ENCODE peak calls at places on chromosomes 4 and X, in four cellular contexts. One of them, this sample, is unnamed.

GRCh38 chr4:173334891-173335754 is 965 bp upstream of the HMGB2 start:
- DNase-seq in HepG2: peak; percentile 83
- DNase-seq in WTC11: peak; percentile 87
- DNase-seq in K562: peak; percentile 94
- DNase-seq in this sample: peak; percentile 92

GRCh38 chr4:133270021-133270570 is 121.0 kb downstream of the PCDH10 start:
- DNase-seq in HepG2: no peak
- DNase-seq in WTC11: no peak
- DNase-seq in K562: no peak
- DNase-seq in this sample: no peak

GRCh38 chr4:168871686-168872085 is 138.4 kb downstream of the CBR4 start:
- DNase-seq in HepG2: no peak
- DNase-seq in WTC11: no peak
- DNase-seq in K562: no peak
- DNase-seq in this sample: no peak

GRCh38 chrX:116379854-116380253 is 56.6 kb upstream of the SLC6A14 start:
- DNase-seq in HepG2: no peak
- DNase-seq in WTC11: no peak
- DNase-seq in K562: no peak
- DNase-seq in this sample: no peak

GRCh38 chrX:11215191-11215921 is 77.9 kb upstream of the AMELX start:
- DNase-seq in HepG2: no peak
- DNase-seq in WTC11: peak; percentile 58
- DNase-seq in K562: no peak
- DNase-seq in this sample: peak; percentile 17

GRCh38 chr4:102819588-102820365 is 7.6 kb downstream of the UBE2D3 start:
- DNase-seq in HepG2: no peak
- DNase-seq in WTC11: no peak
- DNase-seq in K562: no peak
- DNase-seq in this sample: no peak

GRCh38 chr4:81722229-81722900 is 250.7 kb upstream of the RASGEF1B start:
- DNase-seq in HepG2: no peak
- DNase-seq in WTC11: no peak
- DNase-seq in K562: no peak
- DNase-seq in this sample: no peak

GRCh38 chr4:175451238-175451965 is 360.7 kb downstream of the GPM6A start:
- DNase-seq in HepG2: no peak
- DNase-seq in WTC11: no peak
- DNase-seq in K562: no peak
- DNase-seq in this sample: no peak

GRCh38 chr4:180057198-180057821 is 2185.9 kb upstream of the TENM3 start:
- DNase-seq in HepG2: no peak
- DNase-seq in WTC11: peak; percentile 25
- DNase-seq in K562: no peak
- DNase-seq in this sample: peak; percentile 18

GRCh38 chrX:154712781-154713391 is 38.0 kb downstream of the GAB3 start:
- DNase-seq in HepG2: no peak
- DNase-seq in WTC11: no peak
- DNase-seq in K562: no peak
- DNase-seq in this sample: no peak

GRCh38 chr4:95362906-95363578 is 185.7 kb downstream of the UNC5C start:
- DNase-seq in HepG2: peak; percentile 14
- DNase-seq in WTC11: peak; percentile 39
- DNase-seq in K562: peak; percentile 43
- DNase-seq in this sample: peak; percentile 48

GRCh38 chr4:177246636-177247584 is 62.8 kb upstream of the NEIL3 start:
- DNase-seq in HepG2: no peak
- DNase-seq in WTC11: no peak
- DNase-seq in K562: no peak
- DNase-seq in this sample: no peak

GRCh38 chr4:36328130-36328529 is 46.7 kb downstream of the DTHD1 start:
- DNase-seq in HepG2: no peak
- DNase-seq in WTC11: no peak
- DNase-seq in K562: no peak
- DNase-seq in this sample: no peak

GRCh38 chrX:15530318-15530717 is 29.7 kb downstream of the BMX start:
- DNase-seq in HepG2: no peak
- DNase-seq in WTC11: no peak
- DNase-seq in K562: peak; percentile 70
- DNase-seq in this sample: no peak

GRCh38 chrX:1874416-1874815 is 259.6 kb downstream of the ASMT start:
- DNase-seq in HepG2: no peak
- DNase-seq in WTC11: no peak
- DNase-seq in K562: no peak
- DNase-seq in this sample: no peak

GRCh38 chrX:41381685-41382084 is 47.7 kb downstream of the DDX3X start:
- DNase-seq in HepG2: peak; percentile 89
- DNase-seq in WTC11: peak; percentile 28
- DNase-seq in K562: peak; percentile 15
- DNase-seq in this sample: no peak

GRCh38 chr4:8666581-8666980 is 74.0 kb downstream of the CPZ start:
- DNase-seq in HepG2: no peak
- DNase-seq in WTC11: no peak
- DNase-seq in K562: no peak
- DNase-seq in this sample: no peak

GRCh38 chr4:165325732-165326512 is 1.5 kb upstream of the MSMO1 start:
- DNase-seq in HepG2: peak; percentile 49
- DNase-seq in WTC11: no peak
- DNase-seq in K562: peak; percentile 28
- DNase-seq in this sample: no peak

GRCh38 chr4:156475322-156475721 is 496.3 kb downstream of the PDGFC start:
- DNase-seq in HepG2: peak; percentile 15
- DNase-seq in WTC11: no peak
- DNase-seq in K562: no peak
- DNase-seq in this sample: peak; percentile 21

GRCh38 chrX:105837227-105837626 is 14.9 kb downstream of the NRK start:
- DNase-seq in HepG2: no peak
- DNase-seq in WTC11: no peak
- DNase-seq in K562: no peak
- DNase-seq in this sample: no peak

GRCh38 chrX:48458711-48459110 is 11.3 kb downstream of the SLC38A5 start:
- DNase-seq in HepG2: no peak
- DNase-seq in WTC11: no peak
- DNase-seq in K562: no peak
- DNase-seq in this sample: no peak

GRCh38 chr4:113540859-113541258 is 220.7 kb downstream of the CAMK2D start:
- DNase-seq in HepG2: no peak
- DNase-seq in WTC11: no peak
- DNase-seq in K562: no peak
- DNase-seq in this sample: no peak

GRCh38 chrX:78330068-78330467 is 2.7 kb upstream of the CYSLTR1 start:
- DNase-seq in HepG2: no peak
- DNase-seq in WTC11: no peak
- DNase-seq in K562: no peak
- DNase-seq in this sample: no peak

GRCh38 chr4:182752158-182752910 is 164.9 kb downstream of the DCTD start:
- DNase-seq in HepG2: no peak
- DNase-seq in WTC11: no peak
- DNase-seq in K562: no peak
- DNase-seq in this sample: no peak

GRCh38 chrX:42694260-42694815 is 83.6 kb downstream of the PPP1R2C start:
- DNase-seq in HepG2: no peak
- DNase-seq in WTC11: no peak
- DNase-seq in K562: no peak
- DNase-seq in this sample: no peak

GRCh38 chrX:119693032-119693995 is at the start of gene SEPTIN6:
- DNase-seq in HepG2: peak; percentile 59
- DNase-seq in WTC11: peak; percentile 86
- DNase-seq in K562: peak; percentile 87
- DNase-seq in this sample: peak; percentile 88

GRCh38 chr4:10639664-10640063 is 44.9 kb downstream of the CLNK start:
- DNase-seq in HepG2: no peak
- DNase-seq in WTC11: no peak
- DNase-seq in K562: no peak
- DNase-seq in this sample: no peak

GRCh38 chrX:103927030-103927429 is 35.4 kb upstream of the TMSB15B start:
- DNase-seq in HepG2: no peak
- DNase-seq in WTC11: no peak
- DNase-seq in K562: no peak
- DNase-seq in this sample: no peak

GRCh38 chr4:98555798-98556445 is 102.5 kb downstream of the TSPAN5 start:
- DNase-seq in HepG2: no peak
- DNase-seq in WTC11: no peak
- DNase-seq in K562: no peak
- DNase-seq in this sample: no peak

GRCh38 chr4:47907247-47907646 is 7.1 kb downstream of the NFXL1 start:
- DNase-seq in HepG2: no peak
- DNase-seq in WTC11: no peak
- DNase-seq in K562: no peak
- DNase-seq in this sample: no peak
- TF ChIP-seq FOXJ3 in HepG2: no peak
- TF ChIP-seq FOXJ3 in WTC11: no peak
- TF ChIP-seq FOXJ3 in K562: no peak
- TF ChIP-seq FOXJ3 in this sample: no peak

GRCh38 chrX:30513284-30513683 is 64.3 kb downstream of the TASL start:
- DNase-seq in HepG2: peak; percentile 4
- DNase-seq in WTC11: no peak
- DNase-seq in K562: peak; percentile 5
- DNase-seq in this sample: peak; percentile 5
- TF ChIP-seq FOXJ3 in HepG2: no peak
- TF ChIP-seq FOXJ3 in WTC11: no peak
- TF ChIP-seq FOXJ3 in K562: no peak
- TF ChIP-seq FOXJ3 in this sample: no peak

DNA sequence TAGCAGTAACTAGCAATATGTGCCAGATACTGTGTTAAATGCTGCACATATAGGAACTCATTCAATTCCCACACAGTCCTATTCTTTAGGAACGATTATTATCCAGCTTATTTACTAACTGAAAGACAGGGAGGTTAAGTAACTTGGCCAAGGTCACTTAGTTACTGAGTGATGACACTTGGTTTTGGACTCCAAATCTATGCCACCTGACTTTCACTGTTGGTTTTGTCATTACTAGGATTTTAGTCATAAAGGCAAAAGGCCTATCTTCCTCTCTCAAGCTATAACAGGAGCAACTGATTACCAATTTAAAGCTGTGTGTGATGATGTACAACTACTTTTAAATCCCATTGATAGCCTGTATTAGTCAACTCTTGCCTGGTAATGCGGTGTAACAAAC is 138.9 kb upstream of the STX18 start:
- DNase-seq in HepG2: peak; percentile 32
- DNase-seq in WTC11: no peak
- DNase-seq in K562: no peak
- DNase-seq in this sample: no peak
- TF ChIP-seq FOXJ3 in HepG2: no peak
- TF ChIP-seq FOXJ3 in WTC11: no peak
- TF ChIP-seq FOXJ3 in K562: no peak
- TF ChIP-seq FOXJ3 in this sample: no peak

DNA sequence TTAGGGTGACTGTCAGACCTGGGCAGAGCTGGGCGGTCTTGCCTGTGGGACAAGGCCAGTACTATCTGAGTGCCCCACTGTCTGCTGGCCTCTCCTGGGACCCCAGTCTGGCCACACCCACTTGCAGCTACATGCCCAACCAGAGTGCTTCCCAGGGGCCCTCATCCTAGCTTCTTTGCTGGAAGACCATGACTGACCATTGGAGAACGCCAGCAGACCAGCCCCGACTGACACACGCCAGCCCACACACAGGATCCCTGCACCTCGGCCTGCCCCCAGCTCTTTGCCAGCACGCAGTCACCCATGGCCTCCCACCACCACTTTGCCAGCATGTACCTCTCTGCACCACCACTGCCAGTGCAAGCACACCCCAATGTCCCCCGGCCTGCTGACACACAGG is 585.7 kb downstream of the ZNF674 start:
- DNase-seq in HepG2: no peak
- DNase-seq in WTC11: no peak
- DNase-seq in K562: no peak
- DNase-seq in this sample: no peak
- TF ChIP-seq FOXJ3 in HepG2: no peak
- TF ChIP-seq FOXJ3 in WTC11: no peak
- TF ChIP-seq FOXJ3 in K562: no peak
- TF ChIP-seq FOXJ3 in this sample: no peak

DNA sequence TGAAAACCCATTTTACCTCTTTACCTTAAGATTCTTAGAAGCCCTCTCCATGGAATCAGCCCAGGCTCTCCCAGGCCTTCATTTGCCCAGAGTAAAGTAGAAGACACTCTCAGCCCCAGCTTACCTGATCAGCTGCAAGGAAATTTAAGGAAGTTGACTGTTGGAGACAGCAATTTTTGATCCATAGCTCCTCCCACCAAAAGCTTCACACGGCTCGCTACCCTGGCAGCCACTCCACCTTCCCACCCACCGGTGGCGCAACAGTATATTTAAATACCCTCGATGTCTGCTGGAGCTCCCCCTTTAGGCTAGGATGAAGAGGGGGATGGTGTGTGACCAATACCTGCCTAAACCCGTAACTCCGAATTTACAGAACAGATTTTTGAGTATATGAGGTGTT is 75.4 kb downstream of the MBNL3 start:
- DNase-seq in HepG2: peak; percentile 82
- DNase-seq in WTC11: peak; percentile 62
- DNase-seq in K562: peak; percentile 39
- DNase-seq in this sample: no peak
- TF ChIP-seq FOXJ3 in HepG2: no peak
- TF ChIP-seq FOXJ3 in WTC11: no peak
- TF ChIP-seq FOXJ3 in K562: no peak
- TF ChIP-seq FOXJ3 in this sample: no peak

DNA sequence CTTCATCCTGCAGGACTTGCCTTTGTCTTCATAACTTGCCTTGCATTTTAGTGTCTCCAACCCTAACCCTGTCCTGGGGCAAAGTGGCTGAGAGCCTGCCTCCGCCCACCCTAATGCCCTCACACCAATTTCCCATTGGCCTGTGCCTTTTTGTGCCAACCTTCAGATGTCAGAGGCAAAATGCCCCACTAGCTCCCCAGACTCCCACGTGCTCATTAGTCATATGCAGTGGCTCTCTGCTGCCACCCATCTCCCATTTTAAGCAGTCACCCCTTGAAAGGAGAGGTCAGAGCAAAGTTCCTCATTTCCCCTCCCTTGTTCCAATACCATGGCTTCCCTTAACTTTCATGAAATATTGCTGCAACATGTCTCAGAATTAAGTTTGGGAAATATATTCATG is 74.8 kb upstream of the PASD1 start:
- DNase-seq in HepG2: peak; percentile 3
- DNase-seq in WTC11: peak; percentile 11
- DNase-seq in K562: peak; percentile 45
- DNase-seq in this sample: peak; percentile 5
- TF ChIP-seq FOXJ3 in HepG2: no peak
- TF ChIP-seq FOXJ3 in WTC11: no peak
- TF ChIP-seq FOXJ3 in K562: no peak
- TF ChIP-seq FOXJ3 in this sample: no peak

DNA sequence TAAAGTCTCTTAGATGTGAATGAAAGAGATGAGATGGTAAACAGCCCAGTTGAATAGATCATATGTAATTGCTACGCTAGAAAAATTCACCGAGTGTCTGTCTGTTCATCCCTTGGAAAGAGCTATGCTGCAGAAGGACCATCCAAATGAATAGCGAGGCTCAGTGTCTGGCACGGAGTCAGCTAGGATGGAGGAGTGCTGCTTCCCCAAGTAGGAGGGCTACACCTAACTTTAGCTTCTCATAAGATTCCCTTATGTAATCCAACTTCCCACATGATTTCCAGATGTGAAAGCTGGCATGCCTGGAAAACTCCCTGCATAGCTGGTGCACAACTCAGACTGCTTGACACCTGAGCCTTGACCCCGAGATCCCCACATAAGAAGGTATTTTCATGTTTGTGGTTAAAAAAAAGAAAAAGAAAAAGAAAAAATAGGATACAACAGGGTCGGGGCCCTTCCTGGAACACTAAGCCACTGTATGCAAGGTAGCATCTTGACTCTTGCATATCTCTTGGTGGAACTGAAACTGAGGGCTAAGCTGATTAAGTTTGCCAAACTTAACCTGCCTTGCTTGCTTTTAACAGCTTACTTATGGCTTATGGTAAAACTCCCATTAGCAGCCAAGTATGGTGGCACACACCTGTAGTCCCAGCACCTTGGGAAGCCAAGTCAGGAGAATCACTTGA is 82.3 kb downstream of the FREM3 start:
- DNase-seq in HepG2: no peak
- DNase-seq in WTC11: no peak
- DNase-seq in K562: no peak
- DNase-seq in this sample: no peak
- TF ChIP-seq FOXJ3 in HepG2: no peak
- TF ChIP-seq FOXJ3 in WTC11: no peak
- TF ChIP-seq FOXJ3 in K562: no peak
- TF ChIP-seq FOXJ3 in this sample: no peak